ENCODE peak calls at places on chromosomes 7 and 10, in five cellular contexts. N, G, I, C and H are unnamed samples.

GRCh38 chr10:111119637-111120036 is 42.8 kb downstream of the ADRA2A start:
- DNase-seq in N (peak), G (no peak), I (no peak), C (no peak), H (no peak)

GRCh38 chr7:6564091-6564770 is 13.0 kb upstream of the GRID2IP start:
- DNase-seq in N (no peak), G (no peak), I (no peak), C (no peak), H (no peak)

GRCh38 chr7:104272767-104273384 is 55.5 kb upstream of the LHFPL3 start:
- DNase-seq in N (no peak), G (no peak), I (peak), C (peak), H (peak)

GRCh38 chr7:101450064-101450463 is 87.4 kb downstream of the COL26A1 start:
- DNase-seq in N (no peak), G (no peak), I (no peak), C (no peak), H (no peak)

GRCh38 chr10:125114761-125115391 is 45.5 kb downstream of the CTBP2 start:
- DNase-seq in N (no peak), G (no peak), I (no peak), C (no peak), H (no peak)

GRCh38 chr7:117393781-117394180 is 33.5 kb downstream of the ASZ1 start:
- DNase-seq in N (no peak), G (no peak), I (no peak), C (no peak), H (no peak)

GRCh38 chr10:43355749-43356371 is 15.6 kb upstream of the FXYD4 start:
- DNase-seq in N (no peak), G (no peak), I (no peak), C (no peak), H (peak)

GRCh38 chr7:84633-85020 is 107.7 kb upstream of the FAM20C start:
- DNase-seq in N (no peak), G (no peak), I (no peak), C (no peak), H (no peak)

GRCh38 chr10:26881600-26882331 is 21.0 kb upstream of the ABI1 start:
- DNase-seq in N (no peak), G (peak), I (peak), C (peak), H (peak)

GRCh38 chr7:158502068-158502750 is 85.4 kb downstream of the PTPRN2 start:
- DNase-seq in N (no peak), G (no peak), I (no peak), C (no peak), H (no peak)

GRCh38 chr7:158500651-158501052 is 87.0 kb downstream of the PTPRN2 start:
- DNase-seq in N (no peak), G (peak), I (no peak), C (no peak), H (no peak)

GRCh38 chr7:158497627-158498026 is 90.0 kb downstream of the PTPRN2 start:
- DNase-seq in N (no peak), G (no peak), I (no peak), C (no peak), H (no peak)

GRCh38 chr7:158498443-158499108 is 89.0 kb downstream of the PTPRN2 start:
- DNase-seq in N (no peak), G (no peak), I (no peak), C (no peak), H (no peak)

GRCh38 chr7:158501300-158502067 is 86.1 kb downstream of the PTPRN2 start:
- DNase-seq in N (no peak), G (no peak), I (no peak), C (no peak), H (no peak)
- H3K18ac ChIP-seq in N (no peak), G (peak), I (no peak), C (no peak), H (no peak)

GRCh38 chr10:97736902-97737769 is at the start of gene ZFYVE27:
- DNase-seq in N (peak), G (peak), I (peak), C (peak), H (peak)
- H3K4ac ChIP-seq in N (no peak), G (no peak), I (peak), C (peak), H (no peak)

DNA sequence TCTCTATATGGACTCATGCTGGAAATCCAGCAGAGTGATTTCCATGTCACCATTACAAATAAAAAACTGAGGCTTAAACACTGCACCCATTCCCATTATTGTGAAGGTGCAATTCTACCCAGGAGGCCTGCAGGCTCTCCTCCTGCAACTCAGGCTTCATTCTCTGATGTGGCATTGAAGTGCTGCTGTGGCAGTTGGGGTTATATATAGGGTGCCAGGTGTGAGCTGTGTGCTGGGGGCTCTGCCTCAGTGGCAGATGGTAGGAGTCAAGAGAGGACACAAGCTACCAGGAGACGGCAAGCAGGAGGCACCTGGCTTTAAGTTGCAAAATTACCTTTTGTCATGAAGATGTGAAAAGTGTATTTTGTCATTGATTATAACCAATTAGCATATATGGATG is 21.3 kb downstream of the ZNF107 start:
- DNase-seq in N (no peak), G (no peak), I (no peak), C (no peak), H (no peak)
- H3K18ac ChIP-seq in N (no peak), G (no peak), I (no peak), C (no peak), H (no peak)

GRCh38 chr10:71707240-71707789 is 12.3 kb downstream of the C10orf105 start:
- DNase-seq in N (no peak), G (no peak), I (no peak), C (no peak), H (no peak)

GRCh38 chr10:71703577-71703976 is 16.0 kb downstream of the C10orf105 start:
- DNase-seq in N (no peak), G (no peak), I (no peak), C (no peak), H (no peak)

GRCh38 chr10:71705582-71705981 is 14.0 kb downstream of the C10orf105 start:
- DNase-seq in N (no peak), G (no peak), I (no peak), C (no peak), H (no peak)

GRCh38 chr10:71706216-71707121 is 13.1 kb downstream of the C10orf105 start:
- DNase-seq in N (no peak), G (no peak), I (no peak), C (no peak), H (no peak)

GRCh38 chr10:71704816-71705215 is 14.8 kb downstream of the C10orf105 start:
- DNase-seq in N (no peak), G (no peak), I (no peak), C (no peak), H (no peak)
- H3K4ac ChIP-seq in N (no peak), G (no peak), I (no peak), C (no peak), H (no peak)